ENCODE peak calls at places on chromosome 22, in six cellular contexts. One of them, this sample, is unnamed. For H3K4me1, the result is how much of the 10 kb centered on the place peaks cover.

GRCh38 chr22:27992294-27993165 is 73.5 kb upstream of the PITPNB start:
- DNase-seq in mammary epithelial cell: no peak
- DNase-seq in fibroblast of lung: no peak
- DNase-seq in GM23338: peak
- DNase-seq in neural progenitor cell: no peak
- DNase-seq in mesenchymal stem cell: no peak
- DNase-seq in this sample: no peak

GRCh38 chr22:45091254-45091854 is 72.4 kb upstream of the NUP50 start:
- DNase-seq in fibroblast of lung: no peak
- DNase-seq in neural progenitor cell: no peak
- DNase-seq in mesenchymal stem cell: no peak
- DNase-seq in GM23338: no peak
- DNase-seq in mammary epithelial cell: no peak
- DNase-seq in this sample: no peak

GRCh38 chr22:42294034-42294985 is 23.9 kb upstream of the TCF20 start:
- DNase-seq in GM23338: peak
- DNase-seq in mesenchymal stem cell: peak
- DNase-seq in mammary epithelial cell: peak
- DNase-seq in fibroblast of lung: peak
- DNase-seq in neural progenitor cell: peak
- DNase-seq in this sample: peak

GRCh38 chr22:19703869-19704268 is 10.4 kb upstream of the SEPTIN5 start:
- DNase-seq in neural progenitor cell: no peak
- DNase-seq in mammary epithelial cell: no peak
- DNase-seq in GM23338: no peak
- DNase-seq in mesenchymal stem cell: no peak
- DNase-seq in fibroblast of lung: no peak
- DNase-seq in this sample: peak

GRCh38 chr22:49405590-49405989 is 422.1 kb downstream of the BRD1 start:
- DNase-seq in fibroblast of lung: no peak
- DNase-seq in neural progenitor cell: no peak
- DNase-seq in mammary epithelial cell: no peak
- DNase-seq in GM23338: no peak
- DNase-seq in mesenchymal stem cell: no peak
- DNase-seq in this sample: no peak

GRCh38 chr22:38317995-38318715 is 922 bp upstream of the CSNK1E start:
- DNase-seq in neural progenitor cell: peak
- DNase-seq in mammary epithelial cell: peak
- DNase-seq in GM23338: no peak
- DNase-seq in fibroblast of lung: peak
- DNase-seq in mesenchymal stem cell: peak
- DNase-seq in this sample: peak

GRCh38 chr22:50528682-50529415 is 963 bp downstream of the TYMP start:
- DNase-seq in mesenchymal stem cell: peak
- DNase-seq in fibroblast of lung: no peak
- DNase-seq in mammary epithelial cell: no peak
- DNase-seq in GM23338: peak
- DNase-seq in neural progenitor cell: no peak
- DNase-seq in this sample: no peak

GRCh38 chr22:47633111-47633510 is 870.7 kb downstream of the TBC1D22A start:
- DNase-seq in fibroblast of lung: no peak
- DNase-seq in GM23338: no peak
- DNase-seq in mammary epithelial cell: no peak
- DNase-seq in neural progenitor cell: no peak
- DNase-seq in mesenchymal stem cell: no peak
- DNase-seq in this sample: no peak

GRCh38 chr22:24486501-24486921 is 8.6 kb upstream of the UPB1 start:
- DNase-seq in neural progenitor cell: no peak
- DNase-seq in fibroblast of lung: peak
- DNase-seq in mesenchymal stem cell: peak
- DNase-seq in mammary epithelial cell: peak
- DNase-seq in GM23338: no peak
- DNase-seq in this sample: no peak

GRCh38 chr22:43326342-43326825 is 16.8 kb downstream of the SCUBE1 start:
- DNase-seq in mammary epithelial cell: no peak
- DNase-seq in mesenchymal stem cell: no peak
- DNase-seq in fibroblast of lung: no peak
- DNase-seq in neural progenitor cell: peak
- DNase-seq in GM23338: no peak
- DNase-seq in this sample: no peak

GRCh38 chr22:30249049-30250038 is 2.8 kb upstream of the LIF start:
- DNase-seq in neural progenitor cell: no peak
- DNase-seq in GM23338: no peak
- DNase-seq in fibroblast of lung: peak
- DNase-seq in mammary epithelial cell: peak
- DNase-seq in mesenchymal stem cell: no peak
- DNase-seq in this sample: peak

GRCh38 chr22:30248484-30248883 is 1.9 kb upstream of the LIF start:
- DNase-seq in mesenchymal stem cell: no peak
- DNase-seq in fibroblast of lung: no peak
- DNase-seq in mammary epithelial cell: no peak
- DNase-seq in neural progenitor cell: no peak
- DNase-seq in GM23338: no peak
- DNase-seq in this sample: no peak

GRCh38 chr22:30250713-30251267 is 4.2 kb upstream of the LIF start:
- DNase-seq in neural progenitor cell: no peak
- DNase-seq in mammary epithelial cell: peak
- DNase-seq in fibroblast of lung: no peak
- DNase-seq in GM23338: no peak
- DNase-seq in mesenchymal stem cell: peak
- DNase-seq in this sample: peak

GRCh38 chr22:30251661-30252226 is 5.2 kb upstream of the LIF start:
- DNase-seq in mesenchymal stem cell: peak
- DNase-seq in mammary epithelial cell: peak
- DNase-seq in neural progenitor cell: no peak
- DNase-seq in fibroblast of lung: peak
- DNase-seq in GM23338: no peak
- DNase-seq in this sample: no peak

DNA sequence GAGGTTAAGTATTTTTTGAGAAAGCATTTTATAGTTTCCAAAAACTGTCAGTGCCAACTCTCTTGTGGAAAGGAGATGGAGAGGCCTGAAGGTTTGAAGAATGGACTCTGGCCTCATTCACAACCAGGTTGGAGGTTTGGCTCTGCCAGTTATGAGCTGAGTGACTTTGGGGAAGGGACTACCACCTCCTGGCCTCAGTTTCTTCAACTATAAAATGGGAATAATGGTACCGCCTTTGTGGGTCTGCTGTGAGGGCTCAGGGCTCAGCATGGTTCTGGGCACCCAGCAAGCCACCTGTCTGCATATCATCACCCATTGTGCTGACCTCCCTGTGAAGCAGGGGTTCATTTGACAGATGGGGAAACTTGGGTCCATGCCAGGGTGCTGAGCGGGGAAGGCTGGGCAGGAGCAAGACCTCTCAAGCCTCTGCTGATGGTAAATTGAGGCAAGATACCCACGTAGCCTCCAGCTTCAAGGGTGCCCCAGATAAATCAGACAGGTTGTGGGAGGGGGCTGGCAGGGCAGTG is 3.5 kb upstream of the LIF start:
- DNase-seq in GM23338: no peak
- DNase-seq in neural progenitor cell: no peak
- DNase-seq in mammary epithelial cell: peak
- DNase-seq in fibroblast of lung: no peak
- DNase-seq in mesenchymal stem cell: no peak
- DNase-seq in this sample: no peak
- H3K4me1 ChIP-seq in GM23338: under half
- H3K4me1 ChIP-seq in neural progenitor cell: under half
- H3K4me1 ChIP-seq in mammary epithelial cell: half or more
- H3K4me1 ChIP-seq in fibroblast of lung: half or more
- H3K4me1 ChIP-seq in mesenchymal stem cell: half or more
- H3K4me1 ChIP-seq in this sample: half or more

GRCh38 chr22:29972121-29972520 is 89.1 kb downstream of the MTMR3 start:
- DNase-seq in mammary epithelial cell: no peak
- DNase-seq in fibroblast of lung: no peak
- DNase-seq in mesenchymal stem cell: no peak
- DNase-seq in neural progenitor cell: no peak
- DNase-seq in GM23338: no peak
- DNase-seq in this sample: no peak

GRCh38 chr22:29975494-29975893 is 92.5 kb downstream of the MTMR3 start:
- DNase-seq in mesenchymal stem cell: no peak
- DNase-seq in neural progenitor cell: no peak
- DNase-seq in mammary epithelial cell: no peak
- DNase-seq in fibroblast of lung: no peak
- DNase-seq in GM23338: no peak
- DNase-seq in this sample: no peak

GRCh38 chr22:29967461-29967860 is 84.5 kb downstream of the MTMR3 start:
- DNase-seq in fibroblast of lung: no peak
- DNase-seq in neural progenitor cell: no peak
- DNase-seq in GM23338: no peak
- DNase-seq in mammary epithelial cell: no peak
- DNase-seq in mesenchymal stem cell: no peak
- DNase-seq in this sample: peak

GRCh38 chr22:29973269-29973668 is 90.3 kb downstream of the MTMR3 start:
- DNase-seq in mammary epithelial cell: no peak
- DNase-seq in fibroblast of lung: no peak
- DNase-seq in neural progenitor cell: no peak
- DNase-seq in mesenchymal stem cell: no peak
- DNase-seq in GM23338: no peak
- DNase-seq in this sample: no peak

GRCh38 chr22:29971607-29972006 is 88.6 kb downstream of the MTMR3 start:
- DNase-seq in GM23338: no peak
- DNase-seq in neural progenitor cell: no peak
- DNase-seq in fibroblast of lung: no peak
- DNase-seq in mammary epithelial cell: no peak
- DNase-seq in mesenchymal stem cell: no peak
- DNase-seq in this sample: no peak
- H3K4me2 ChIP-seq in GM23338: no peak
- H3K4me2 ChIP-seq in neural progenitor cell: no peak
- H3K4me2 ChIP-seq in fibroblast of lung: no peak
- H3K4me2 ChIP-seq in mammary epithelial cell: no peak
- H3K4me2 ChIP-seq in mesenchymal stem cell: no peak
- H3K4me2 ChIP-seq in this sample: no peak

GRCh38 chr22:40595497-40596234 is 40.9 kb downstream of the MRTFA start:
- DNase-seq in fibroblast of lung: no peak
- DNase-seq in mammary epithelial cell: no peak
- DNase-seq in GM23338: no peak
- DNase-seq in mesenchymal stem cell: no peak
- DNase-seq in neural progenitor cell: no peak
- DNase-seq in this sample: no peak

GRCh38 chr22:40594924-40595323 is 41.6 kb downstream of the MRTFA start:
- DNase-seq in GM23338: no peak
- DNase-seq in neural progenitor cell: no peak
- DNase-seq in mesenchymal stem cell: no peak
- DNase-seq in fibroblast of lung: no peak
- DNase-seq in mammary epithelial cell: peak
- DNase-seq in this sample: no peak

GRCh38 chr22:40592352-40593113 is 44.0 kb downstream of the MRTFA start:
- DNase-seq in fibroblast of lung: no peak
- DNase-seq in GM23338: no peak
- DNase-seq in neural progenitor cell: no peak
- DNase-seq in mammary epithelial cell: no peak
- DNase-seq in mesenchymal stem cell: no peak
- DNase-seq in this sample: no peak

GRCh38 chr22:40594346-40594745 is 42.2 kb downstream of the MRTFA start:
- DNase-seq in neural progenitor cell: no peak
- DNase-seq in mammary epithelial cell: no peak
- DNase-seq in mesenchymal stem cell: no peak
- DNase-seq in GM23338: no peak
- DNase-seq in fibroblast of lung: no peak
- DNase-seq in this sample: no peak

DNA sequence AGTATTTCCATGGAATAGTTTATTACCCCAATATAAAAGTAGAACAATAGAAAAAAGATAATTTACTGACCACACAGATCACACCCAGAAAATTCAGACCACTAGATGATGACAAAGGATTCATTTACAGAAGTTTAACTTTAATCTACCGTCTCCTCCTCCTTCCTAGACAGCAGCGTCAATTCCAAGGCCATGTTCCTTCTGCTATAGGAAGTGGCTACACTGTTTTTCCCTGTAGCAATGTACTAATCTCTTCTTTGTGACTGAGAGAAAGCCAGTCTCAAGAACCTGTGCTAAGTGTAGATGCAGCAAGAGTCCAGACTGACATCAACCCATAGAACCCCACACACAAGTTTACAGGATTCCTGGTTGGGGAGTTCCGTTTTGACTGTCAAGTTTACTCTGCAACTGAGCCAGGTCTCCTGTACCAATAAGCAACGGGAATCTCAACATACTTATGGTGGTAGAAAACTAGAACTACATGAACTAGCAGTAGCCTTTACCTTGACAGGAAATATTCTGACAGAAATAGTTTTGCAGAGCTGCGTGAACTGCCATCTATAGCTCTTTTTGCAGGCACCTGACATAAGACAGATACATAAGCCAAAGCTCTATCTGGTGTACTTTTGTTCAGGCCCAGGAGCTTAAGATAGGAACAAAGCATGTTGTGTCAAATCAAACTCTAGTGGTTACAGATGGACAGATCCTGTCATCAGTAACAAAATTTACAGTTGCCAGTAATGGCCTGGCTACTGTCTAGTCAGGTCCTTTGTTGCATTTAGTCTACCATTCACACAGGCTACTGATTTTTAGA is 42.9 kb downstream of the MRTFA start:
- DNase-seq in GM23338: no peak
- DNase-seq in fibroblast of lung: no peak
- DNase-seq in mesenchymal stem cell: no peak
- DNase-seq in mammary epithelial cell: no peak
- DNase-seq in neural progenitor cell: no peak
- DNase-seq in this sample: peak
- H2AFZ ChIP-seq in GM23338: no peak
- H2AFZ ChIP-seq in fibroblast of lung: no peak
- H2AFZ ChIP-seq in mesenchymal stem cell: no peak
- H2AFZ ChIP-seq in mammary epithelial cell: no peak
- H2AFZ ChIP-seq in neural progenitor cell: no peak
- H2AFZ ChIP-seq in this sample: no peak

GRCh38 chr22:22712092-22712658 is 67.8 kb downstream of the GGTLC2 start:
- DNase-seq in mesenchymal stem cell: no peak
- DNase-seq in mammary epithelial cell: no peak
- DNase-seq in GM23338: no peak
- DNase-seq in fibroblast of lung: no peak
- DNase-seq in neural progenitor cell: no peak
- DNase-seq in this sample: no peak

GRCh38 chr22:22714600-22715361 is 70.4 kb downstream of the GGTLC2 start:
- DNase-seq in mammary epithelial cell: no peak
- DNase-seq in fibroblast of lung: no peak
- DNase-seq in mesenchymal stem cell: no peak
- DNase-seq in neural progenitor cell: no peak
- DNase-seq in GM23338: no peak
- DNase-seq in this sample: no peak

GRCh38 chr22:22711532-22711913 is 67.1 kb downstream of the GGTLC2 start:
- DNase-seq in mesenchymal stem cell: no peak
- DNase-seq in mammary epithelial cell: no peak
- DNase-seq in fibroblast of lung: no peak
- DNase-seq in GM23338: no peak
- DNase-seq in neural progenitor cell: no peak
- DNase-seq in this sample: no peak

GRCh38 chr22:22712666-22713365 is 68.4 kb downstream of the GGTLC2 start:
- DNase-seq in neural progenitor cell: no peak
- DNase-seq in fibroblast of lung: no peak
- DNase-seq in GM23338: no peak
- DNase-seq in mesenchymal stem cell: no peak
- DNase-seq in mammary epithelial cell: no peak
- DNase-seq in this sample: no peak

DNA sequence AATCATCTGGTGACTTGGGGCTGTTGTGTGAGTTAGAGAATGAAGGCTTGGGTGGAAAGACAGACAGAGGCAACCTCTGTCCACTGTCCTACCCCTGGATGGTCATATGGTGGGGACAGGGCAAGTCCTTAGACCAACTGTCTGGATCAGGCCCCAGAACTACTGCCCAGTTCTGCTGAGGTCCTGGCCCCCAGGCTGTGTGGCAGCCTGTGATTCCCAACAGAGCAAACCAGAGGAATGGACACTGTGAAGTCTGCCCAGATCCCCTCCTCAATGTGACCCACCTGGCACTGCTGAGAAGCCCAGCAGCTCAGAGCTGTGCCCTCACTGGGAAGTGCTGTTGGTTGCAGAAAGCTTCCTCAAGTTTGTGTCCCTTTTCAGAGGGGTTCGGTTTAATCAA is 69.0 kb downstream of the GGTLC2 start:
- DNase-seq in mesenchymal stem cell: no peak
- DNase-seq in neural progenitor cell: no peak
- DNase-seq in fibroblast of lung: no peak
- DNase-seq in GM23338: no peak
- DNase-seq in mammary epithelial cell: no peak
- DNase-seq in this sample: no peak
- H3K4me1 ChIP-seq in mesenchymal stem cell: under half
- H3K4me1 ChIP-seq in neural progenitor cell: under half
- H3K4me1 ChIP-seq in fibroblast of lung: under half
- H3K4me1 ChIP-seq in GM23338: under half
- H3K4me1 ChIP-seq in mammary epithelial cell: under half
- H3K4me1 ChIP-seq in this sample: under half